ENCODE peak calls at places on chromosome X, in nine cellular contexts. One of them, this sample, is unnamed.

GRCh38 chrX:19904778-19905367 is 17.5 kb upstream of the SH3KBP1 start:
- DNase-seq in trophoblast cell: peak; percentile 86
- DNase-seq in fibroblast of lung: peak; percentile 67
- DNase-seq in Peyer's patch: no peak
- DNase-seq in uterus: no peak
- DNase-seq in endothelial cell of umbilical vein: peak; percentile 24
- DNase-seq in thoracic aorta: no peak
- DNase-seq in A549: peak; percentile 58
- DNase-seq in adrenal gland: peak; percentile 24
- DNase-seq in this sample: peak; percentile 33

GRCh38 chrX:87299563-87300160 is 217.9 kb upstream of the KLHL4 start:
- DNase-seq in trophoblast cell: peak; percentile 49
- DNase-seq in fibroblast of lung: peak; percentile 24
- DNase-seq in Peyer's patch: no peak
- DNase-seq in uterus: no peak
- DNase-seq in endothelial cell of umbilical vein: peak; percentile 12
- DNase-seq in thoracic aorta: no peak
- DNase-seq in A549: no peak
- DNase-seq in adrenal gland: no peak
- DNase-seq in this sample: no peak

GRCh38 chrX:129957241-129958099 is 25.0 kb upstream of the BCORL1 start:
- DNase-seq in trophoblast cell: peak; percentile 64
- DNase-seq in fibroblast of lung: peak; percentile 44
- DNase-seq in Peyer's patch: peak; percentile 74
- DNase-seq in uterus: peak; percentile 61
- DNase-seq in endothelial cell of umbilical vein: peak; percentile 18
- DNase-seq in thoracic aorta: no peak
- DNase-seq in A549: peak; percentile 84
- DNase-seq in adrenal gland: peak; percentile 68
- DNase-seq in this sample: peak; percentile 64

GRCh38 chrX:127187095-127187494 is 367.6 kb downstream of the PRR32 start:
- DNase-seq in trophoblast cell: no peak
- DNase-seq in fibroblast of lung: no peak
- DNase-seq in Peyer's patch: no peak
- DNase-seq in uterus: no peak
- DNase-seq in endothelial cell of umbilical vein: no peak
- DNase-seq in thoracic aorta: no peak
- DNase-seq in A549: no peak
- DNase-seq in adrenal gland: no peak
- DNase-seq in this sample: no peak

GRCh38 chrX:129522184-129523059 is 868 bp downstream of the SMARCA1 start:
- DNase-seq in trophoblast cell: peak; percentile 21
- DNase-seq in fibroblast of lung: peak; percentile 60
- DNase-seq in Peyer's patch: no peak
- DNase-seq in uterus: peak; percentile 49
- DNase-seq in endothelial cell of umbilical vein: peak; percentile 42
- DNase-seq in thoracic aorta: no peak
- DNase-seq in A549: peak; percentile 55
- DNase-seq in adrenal gland: peak; percentile 68
- DNase-seq in this sample: peak; percentile 68

GRCh38 chrX:72094894-72095293 is 36.8 kb downstream of the RTL5 start:
- DNase-seq in trophoblast cell: peak; percentile 8
- DNase-seq in fibroblast of lung: peak; percentile 18
- DNase-seq in Peyer's patch: peak; percentile 24
- DNase-seq in uterus: no peak
- DNase-seq in endothelial cell of umbilical vein: peak; percentile 90
- DNase-seq in thoracic aorta: no peak
- DNase-seq in A549: no peak
- DNase-seq in adrenal gland: peak; percentile 24
- DNase-seq in this sample: peak; percentile 30

GRCh38 chrX:68918202-68918601 is 89.4 kb downstream of the EFNB1 start:
- DNase-seq in trophoblast cell: no peak
- DNase-seq in fibroblast of lung: no peak
- DNase-seq in Peyer's patch: no peak
- DNase-seq in uterus: no peak
- DNase-seq in endothelial cell of umbilical vein: no peak
- DNase-seq in thoracic aorta: no peak
- DNase-seq in A549: no peak
- DNase-seq in adrenal gland: no peak
- DNase-seq in this sample: no peak

GRCh38 chrX:44344687-44345086 is 1.2 kb upstream of the EFHC2 start:
- DNase-seq in trophoblast cell: no peak
- DNase-seq in fibroblast of lung: no peak
- DNase-seq in Peyer's patch: no peak
- DNase-seq in uterus: no peak
- DNase-seq in endothelial cell of umbilical vein: no peak
- DNase-seq in thoracic aorta: no peak
- DNase-seq in A549: no peak
- DNase-seq in adrenal gland: no peak
- DNase-seq in this sample: no peak

GRCh38 chrX:65726708-65727107 is 59.3 kb downstream of the MSN start:
- DNase-seq in trophoblast cell: no peak
- DNase-seq in fibroblast of lung: no peak
- DNase-seq in Peyer's patch: no peak
- DNase-seq in uterus: no peak
- DNase-seq in endothelial cell of umbilical vein: no peak
- DNase-seq in thoracic aorta: no peak
- DNase-seq in A549: no peak
- DNase-seq in adrenal gland: no peak
- DNase-seq in this sample: no peak

GRCh38 chrX:53004038-53004437 is 44.6 kb upstream of the GPR173 start:
- DNase-seq in trophoblast cell: no peak
- DNase-seq in fibroblast of lung: no peak
- DNase-seq in Peyer's patch: no peak
- DNase-seq in uterus: no peak
- DNase-seq in endothelial cell of umbilical vein: no peak
- DNase-seq in thoracic aorta: no peak
- DNase-seq in A549: no peak
- DNase-seq in adrenal gland: no peak
- DNase-seq in this sample: no peak

GRCh38 chrX:75155454-75155829 is 641 bp downstream of the ABCB7 start:
- DNase-seq in trophoblast cell: peak; percentile 4
- DNase-seq in fibroblast of lung: peak; percentile 1
- DNase-seq in Peyer's patch: no peak
- DNase-seq in uterus: no peak
- DNase-seq in endothelial cell of umbilical vein: peak; percentile 31
- DNase-seq in thoracic aorta: no peak
- DNase-seq in A549: no peak
- DNase-seq in adrenal gland: no peak
- DNase-seq in this sample: no peak

GRCh38 chrX:65689377-65689776 is 21.9 kb downstream of the MSN start:
- DNase-seq in trophoblast cell: no peak
- DNase-seq in fibroblast of lung: no peak
- DNase-seq in Peyer's patch: no peak
- DNase-seq in uterus: no peak
- DNase-seq in endothelial cell of umbilical vein: no peak
- DNase-seq in thoracic aorta: no peak
- DNase-seq in A549: no peak
- DNase-seq in adrenal gland: no peak
- DNase-seq in this sample: no peak

GRCh38 chrX:56783996-56784620 is 55.1 kb downstream of the NBDY start:
- DNase-seq in trophoblast cell: peak; percentile 79
- DNase-seq in fibroblast of lung: no peak
- DNase-seq in Peyer's patch: no peak
- DNase-seq in uterus: no peak
- DNase-seq in endothelial cell of umbilical vein: no peak
- DNase-seq in thoracic aorta: no peak
- DNase-seq in A549: no peak
- DNase-seq in adrenal gland: no peak
- DNase-seq in this sample: no peak

GRCh38 chrX:70009049-70009448 is 40.7 kb downstream of the AWAT2 start:
- DNase-seq in trophoblast cell: no peak
- DNase-seq in fibroblast of lung: no peak
- DNase-seq in Peyer's patch: no peak
- DNase-seq in uterus: no peak
- DNase-seq in endothelial cell of umbilical vein: no peak
- DNase-seq in thoracic aorta: no peak
- DNase-seq in A549: no peak
- DNase-seq in adrenal gland: no peak
- DNase-seq in this sample: no peak

GRCh38 chrX:134604701-134605271 is 53.5 kb downstream of the PLAC1 start:
- DNase-seq in trophoblast cell: no peak
- DNase-seq in fibroblast of lung: peak; percentile 61
- DNase-seq in Peyer's patch: no peak
- DNase-seq in uterus: no peak
- DNase-seq in endothelial cell of umbilical vein: peak; percentile 17
- DNase-seq in thoracic aorta: no peak
- DNase-seq in A549: peak; percentile 14
- DNase-seq in adrenal gland: peak; percentile 10
- DNase-seq in this sample: peak; percentile 39

GRCh38 chrX:29215251-29215650 is 628.0 kb downstream of the IL1RAPL1 start:
- DNase-seq in trophoblast cell: no peak
- DNase-seq in fibroblast of lung: peak; percentile 21
- DNase-seq in Peyer's patch: no peak
- DNase-seq in uterus: no peak
- DNase-seq in endothelial cell of umbilical vein: no peak
- DNase-seq in thoracic aorta: no peak
- DNase-seq in A549: no peak
- DNase-seq in adrenal gland: no peak
- DNase-seq in this sample: no peak

GRCh38 chrX:101658661-101659477 is 781 bp downstream of the ARMCX2 start:
- DNase-seq in trophoblast cell: no peak
- DNase-seq in fibroblast of lung: peak; percentile 40
- DNase-seq in Peyer's patch: peak; percentile 72
- DNase-seq in uterus: peak; percentile 71
- DNase-seq in endothelial cell of umbilical vein: peak; percentile 51
- DNase-seq in thoracic aorta: peak; percentile 3
- DNase-seq in A549: peak; percentile 39
- DNase-seq in adrenal gland: peak; percentile 78
- DNase-seq in this sample: peak; percentile 85

GRCh38 chrX:134684956-134685355 is 26.7 kb upstream of the PLAC1 start:
- DNase-seq in trophoblast cell: no peak
- DNase-seq in fibroblast of lung: no peak
- DNase-seq in Peyer's patch: no peak
- DNase-seq in uterus: no peak
- DNase-seq in endothelial cell of umbilical vein: no peak
- DNase-seq in thoracic aorta: no peak
- DNase-seq in A549: no peak
- DNase-seq in adrenal gland: no peak
- DNase-seq in this sample: no peak

GRCh38 chrX:143082537-143082936 is 56.8 kb downstream of the SPANXN4 start:
- DNase-seq in trophoblast cell: no peak
- DNase-seq in fibroblast of lung: no peak
- DNase-seq in Peyer's patch: no peak
- DNase-seq in uterus: no peak
- DNase-seq in endothelial cell of umbilical vein: no peak
- DNase-seq in thoracic aorta: no peak
- DNase-seq in A549: no peak
- DNase-seq in adrenal gland: no peak
- DNase-seq in this sample: no peak

DNA sequence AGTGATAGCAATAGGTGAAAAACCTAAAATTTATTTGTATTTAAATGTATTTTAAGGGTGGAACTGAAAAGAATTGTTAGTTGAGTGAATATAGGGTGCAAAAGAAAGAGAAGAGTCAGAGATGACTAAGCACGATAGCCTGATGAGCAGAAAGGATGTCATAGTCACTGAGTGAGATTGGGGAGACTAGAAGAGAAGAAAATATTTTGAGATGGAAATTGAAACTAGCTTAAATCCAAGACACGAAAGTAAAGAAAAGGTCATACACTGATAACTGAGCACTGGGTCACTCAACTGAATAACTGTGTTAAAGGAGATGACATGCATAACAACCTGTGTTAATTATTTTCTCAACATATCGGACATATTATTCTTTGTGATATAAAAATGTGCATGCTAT is 55.5 kb downstream of the SPANXN4 start:
- DNase-seq in trophoblast cell: no peak
- DNase-seq in fibroblast of lung: no peak
- DNase-seq in Peyer's patch: no peak
- DNase-seq in uterus: no peak
- DNase-seq in endothelial cell of umbilical vein: no peak
- DNase-seq in thoracic aorta: no peak
- DNase-seq in A549: no peak
- DNase-seq in adrenal gland: no peak
- DNase-seq in this sample: no peak
- H3K9me3 ChIP-seq in trophoblast cell: no peaks in the 10 kb centered on the region
- H3K9me3 ChIP-seq in fibroblast of lung: no peaks in the 10 kb centered on the region
- H3K9me3 ChIP-seq in Peyer's patch: no peaks in the 10 kb centered on the region
- H3K9me3 ChIP-seq in uterus: no peaks in the 10 kb centered on the region
- H3K9me3 ChIP-seq in endothelial cell of umbilical vein: no peaks in the 10 kb centered on the region
- H3K9me3 ChIP-seq in thoracic aorta: no peaks in the 10 kb centered on the region
- H3K9me3 ChIP-seq in A549: no peaks in the 10 kb centered on the region
- H3K9me3 ChIP-seq in adrenal gland: no peaks in the 10 kb centered on the region
- H3K9me3 ChIP-seq in this sample: no peaks in the 10 kb centered on the region

DNA sequence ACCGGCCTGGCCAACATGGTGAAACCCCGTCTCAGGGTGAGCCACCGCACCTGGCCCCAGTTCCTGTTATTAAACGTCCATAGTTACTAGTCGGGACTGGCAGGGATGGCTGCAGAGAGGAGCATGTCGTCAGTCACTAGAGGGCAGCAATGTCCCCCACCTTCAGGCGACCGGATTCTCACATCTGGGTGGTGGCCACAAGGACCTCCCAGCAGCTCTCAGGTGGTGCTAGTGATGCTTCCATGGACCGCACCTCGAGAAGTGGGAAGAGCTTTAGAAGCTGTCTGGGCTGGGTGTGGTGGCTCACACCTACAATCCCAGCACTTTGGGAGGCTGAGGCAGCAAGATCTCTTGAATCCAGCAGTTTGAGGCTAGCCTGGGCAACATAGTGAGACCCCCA is 13.3 kb upstream of the IL3RA start:
- DNase-seq in trophoblast cell: peak; percentile 81
- DNase-seq in fibroblast of lung: no peak
- DNase-seq in Peyer's patch: peak; percentile 43
- DNase-seq in uterus: no peak
- DNase-seq in endothelial cell of umbilical vein: peak; percentile 72
- DNase-seq in thoracic aorta: no peak
- DNase-seq in A549: peak; percentile 76
- DNase-seq in adrenal gland: peak; percentile 61
- DNase-seq in this sample: peak; percentile 73
- H3K9me3 ChIP-seq in trophoblast cell: no peaks in the 10 kb centered on the region
- H3K9me3 ChIP-seq in fibroblast of lung: no peaks in the 10 kb centered on the region
- H3K9me3 ChIP-seq in Peyer's patch: peaks cover 9% of the 10 kb centered on the region
- H3K9me3 ChIP-seq in uterus: no peaks in the 10 kb centered on the region
- H3K9me3 ChIP-seq in endothelial cell of umbilical vein: no peaks in the 10 kb centered on the region
- H3K9me3 ChIP-seq in thoracic aorta: no peaks in the 10 kb centered on the region
- H3K9me3 ChIP-seq in A549: no peaks in the 10 kb centered on the region
- H3K9me3 ChIP-seq in adrenal gland: no peaks in the 10 kb centered on the region
- H3K9me3 ChIP-seq in this sample: no peaks in the 10 kb centered on the region

DNA sequence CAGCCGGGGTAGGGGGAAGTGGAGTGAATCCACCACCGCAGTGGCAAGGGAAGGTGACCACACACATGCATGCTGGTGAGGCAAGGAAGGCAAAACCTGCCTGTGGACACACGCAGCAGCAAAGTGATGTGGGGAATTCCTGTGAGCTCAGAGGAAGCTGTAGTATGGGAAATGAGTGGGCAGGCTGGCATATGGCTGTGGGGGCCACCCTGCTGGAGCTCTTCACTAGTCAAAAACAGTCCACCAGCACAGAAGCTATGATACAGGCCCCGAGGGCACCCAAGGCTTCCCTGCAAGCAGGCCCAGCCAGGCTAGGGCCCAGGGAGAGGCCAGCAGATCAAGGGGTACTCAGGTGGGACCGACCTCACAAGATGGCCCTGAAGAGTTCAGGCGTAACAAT is 239.1 kb downstream of the CHM start:
- DNase-seq in trophoblast cell: no peak
- DNase-seq in fibroblast of lung: no peak
- DNase-seq in Peyer's patch: no peak
- DNase-seq in uterus: no peak
- DNase-seq in endothelial cell of umbilical vein: no peak
- DNase-seq in thoracic aorta: no peak
- DNase-seq in A549: no peak
- DNase-seq in adrenal gland: no peak
- DNase-seq in this sample: no peak
- H3K9me3 ChIP-seq in trophoblast cell: no peaks in the 10 kb centered on the region
- H3K9me3 ChIP-seq in fibroblast of lung: no peaks in the 10 kb centered on the region
- H3K9me3 ChIP-seq in Peyer's patch: peaks cover 7% of the 10 kb centered on the region
- H3K9me3 ChIP-seq in uterus: no peaks in the 10 kb centered on the region
- H3K9me3 ChIP-seq in endothelial cell of umbilical vein: no peaks in the 10 kb centered on the region
- H3K9me3 ChIP-seq in thoracic aorta: no peaks in the 10 kb centered on the region
- H3K9me3 ChIP-seq in A549: no peaks in the 10 kb centered on the region
- H3K9me3 ChIP-seq in adrenal gland: no peaks in the 10 kb centered on the region
- H3K9me3 ChIP-seq in this sample: no peaks in the 10 kb centered on the region

GRCh38 chrX:149371984-149372383 is 133.1 kb downstream of the IDS start:
- DNase-seq in trophoblast cell: no peak
- DNase-seq in fibroblast of lung: no peak
- DNase-seq in Peyer's patch: no peak
- DNase-seq in uterus: no peak
- DNase-seq in endothelial cell of umbilical vein: no peak
- DNase-seq in thoracic aorta: no peak
- DNase-seq in A549: no peak
- DNase-seq in adrenal gland: no peak
- DNase-seq in this sample: no peak
- H3K9me3 ChIP-seq in trophoblast cell: no peaks in the 10 kb centered on the region
- H3K9me3 ChIP-seq in fibroblast of lung: no peaks in the 10 kb centered on the region
- H3K9me3 ChIP-seq in Peyer's patch: no peaks in the 10 kb centered on the region
- H3K9me3 ChIP-seq in uterus: no peaks in the 10 kb centered on the region
- H3K9me3 ChIP-seq in endothelial cell of umbilical vein: no peaks in the 10 kb centered on the region
- H3K9me3 ChIP-seq in thoracic aorta: no peaks in the 10 kb centered on the region
- H3K9me3 ChIP-seq in A549: no peaks in the 10 kb centered on the region
- H3K9me3 ChIP-seq in adrenal gland: no peaks in the 10 kb centered on the region
- H3K9me3 ChIP-seq in this sample: no peaks in the 10 kb centered on the region